ENCODE peak calls at places on chromosomes 7 and 10, in eight cellular contexts. O is SK-MEL-5; J is stimulated activated CD4-positive, alpha-beta T cell treated with anti-CD3 and anti-CD28 coated beads, Interleukin-4, amount 100 ng/mL, for 4 hours; Q is stimulated activated CD8-positive, alpha-beta memory T cell treated with anti-CD3 and anti-CD28 coated beads, Interleukin-4, amount 100 ng/mL, for 48 hours; E is NCI-H1092; R is activated effector memory CD4-positive, alpha-beta T cell treated with anti-CD3 and anti-CD28 coated beads, Interleukin-2, amount 50 U/mL, for 16 hours; Y is activated CD8-positive, alpha-beta T cell treated with anti-CD3 and anti-CD28 coated beads, Interleukin-2, amount 10 ng/mL, durations not matched to agents 7 days and 5 days; D is activated CD8-positive, alpha-beta memory T cell treated with anti-CD3 and anti-CD28 coated beads for 1 hour. Z is an unnamed sample.

GRCh38 chr7:107972986-107973385 is 30.0 kb downstream of the LAMB1 start:
- DNase-seq in Y (no peak), J (no peak), Q (no peak), E (no peak), O (no peak), R (no peak), D (no peak), Z (no peak)

GRCh38 chr7:71271203-71271602 is 139.3 kb downstream of the GALNT17 start:
- DNase-seq in O (no peak), Y (no peak), Q (no peak), J (no peak), D (no peak), R (no peak), E (no peak), Z (no peak)

GRCh38 chr7:105224884-105225651 is 163.7 kb downstream of the SRPK2 start:
- DNase-seq in O (peak; percentile 90), Q (no peak), R (no peak), J (no peak), E (no peak), D (no peak), Y (no peak), Z (peak; percentile 45)

GRCh38 chr7:71559214-71559613 is 427.3 kb downstream of the GALNT17 start:
- DNase-seq in E (no peak), Q (no peak), D (no peak), R (no peak), Y (no peak), J (no peak), O (no peak), Z (no peak)

GRCh38 chr10:124869941-124870340 is 68.3 kb downstream of the ABRAXAS2 start:
- DNase-seq in O (no peak), D (no peak), Q (no peak), E (no peak), R (no peak), J (no peak), Y (no peak), Z (no peak)

GRCh38 chr7:27153526-27153925 is 1.1 kb upstream of the HOXA3 start:
- DNase-seq in Q (no peak), R (no peak), D (no peak), J (no peak), O (no peak), E (no peak), Y (no peak), Z (no peak)

GRCh38 chr10:72948762-72949161 is 5.8 kb downstream of the PLA2G12B start:
- DNase-seq in D (no peak), J (no peak), O (no peak), Y (no peak), E (no peak), R (no peak), Q (no peak), Z (no peak)

GRCh38 chr10:50403074-50403473 is 151.8 kb upstream of the ASAH2 start:
- DNase-seq in R (no peak), E (no peak), O (no peak), D (no peak), J (no peak), Y (no peak), Q (no peak), Z (no peak)

GRCh38 chr10:49172204-49173132 is 15.7 kb downstream of the TMEM273 start:
- DNase-seq in Y (peak; percentile 17), O (no peak), R (no peak), J (no peak), Q (no peak), E (no peak), D (no peak), Z (no peak)

GRCh38 chr7:120053390-120053961 is 219.5 kb upstream of the KCND2 start:
- DNase-seq in Y (no peak), O (no peak), E (no peak), J (no peak), D (no peak), Q (no peak), R (no peak), Z (no peak)

GRCh38 chr7:123649956-123650355 is 5.7 kb upstream of the LMOD2 start:
- DNase-seq in Q (no peak), Y (no peak), D (no peak), O (no peak), E (no peak), R (no peak), J (no peak), Z (no peak)

GRCh38 chr10:72483452-72483851 is 128.7 kb upstream of the DNAJB12 start:
- DNase-seq in E (no peak), Y (no peak), J (no peak), Q (no peak), O (peak; percentile 16), R (no peak), D (no peak), Z (no peak)

GRCh38 chr7:150830957-150831356 is 21.4 kb upstream of the AOC1 start:
- DNase-seq in E (peak; percentile 25), J (no peak), Y (no peak), Q (no peak), O (no peak), R (no peak), D (no peak), Z (no peak)

GRCh38 chr10:81866753-81867152 is 8.2 kb upstream of the NRG3 start:
- DNase-seq in O (peak; percentile 89), E (no peak), Q (no peak), D (no peak), J (no peak), R (no peak), Y (no peak), Z (peak; percentile 10)

GRCh38 chr10:97701438-97702064 is 12.0 kb upstream of the MARVELD1 start:
- DNase-seq in Y (peak; percentile 70), R (peak; percentile 68), E (peak; percentile 36), D (no peak), O (peak; percentile 90), Q (peak; percentile 54), J (peak; percentile 23), Z (peak; percentile 82)

GRCh38 chr7:132495931-132496330 is 80.3 kb downstream of the PLXNA4 start:
- DNase-seq in Y (no peak), E (no peak), Q (no peak), O (no peak), D (no peak), J (no peak), R (no peak), Z (no peak)

GRCh38 chr10:30536578-30536977 is 93.0 kb downstream of the LYZL2 start:
- DNase-seq in Q (no peak), E (no peak), R (no peak), Y (no peak), J (no peak), D (no peak), O (no peak), Z (no peak)

GRCh38 chr10:118969014-118969413 is 60.5 kb upstream of the NANOS1 start:
- DNase-seq in O (no peak), D (no peak), R (no peak), E (no peak), Y (no peak), Q (no peak), J (no peak), Z (no peak)

GRCh38 chr10:26765549-26765948 is 68.0 kb downstream of the PDSS1 start:
- DNase-seq in O (no peak), Y (no peak), R (no peak), Q (no peak), E (no peak), D (no peak), J (no peak), Z (no peak)

GRCh38 chr7:16660702-16661464 is 14.9 kb downstream of the BZW2 start:
- DNase-seq in Q (no peak), R (no peak), Y (no peak), E (no peak), D (no peak), O (no peak), J (no peak), Z (no peak)

GRCh38 chr10:102113261-102113955 is 6.8 kb downstream of the LDB1 start:
- DNase-seq in Y (peak; percentile 53), D (no peak), R (no peak), E (no peak), J (no peak), Q (peak; percentile 38), O (no peak), Z (no peak)

GRCh38 chr7:97733276-97734206 is 1.7 kb downstream of the TAC1 start:
- DNase-seq in O (no peak), R (no peak), Q (peak; percentile 27), J (no peak), D (no peak), Y (no peak), E (no peak), Z (no peak)

GRCh38 chr7:40996330-40996729 is 706.6 kb downstream of the INHBA start:
- DNase-seq in E (no peak), Q (no peak), J (no peak), R (no peak), Y (no peak), D (no peak), O (no peak), Z (no peak)

GRCh38 chr10:72331575-72332422 is 22.9 kb downstream of the DNAJB12 start:
- DNase-seq in Y (peak; percentile 94), E (peak; percentile 92), Q (peak; percentile 96), O (no peak), J (peak; percentile 83), D (peak; percentile 88), R (peak; percentile 94), Z (peak; percentile 63)